ENCODE peak calls at places on chromosomes 5 and 9, in ten cellular contexts. B, W, R, P, I, E, Z, J, T and D are unnamed samples.

GRCh38 chr5:51731641-51732040 is 348.4 kb downstream of the ISL1 start:
- DNase-seq in B (no peak), W (no peak), R (no peak), P (no peak), I (no peak), E (no peak), Z (no peak), J (no peak), T (no peak), D (no peak)

GRCh38 chr5:38420691-38421395 is 135.6 kb downstream of the LIFR start:
- DNase-seq in B (peak), W (peak), R (peak), P (peak), I (peak), E (no peak), Z (no peak), J (peak), T (peak), D (peak)

GRCh38 chr5:89694026-89694540 is 715.5 kb downstream of the CETN3 start:
- DNase-seq in B (no peak), W (no peak), R (no peak), P (no peak), I (no peak), E (no peak), Z (no peak), J (no peak), T (no peak), D (no peak)

GRCh38 chr9:93017621-93018020 is 40.9 kb upstream of the SUSD3 start:
- DNase-seq in B (no peak), W (no peak), R (no peak), P (no peak), I (peak), E (peak), Z (no peak), J (no peak), T (no peak), D (no peak)

GRCh38 chr5:38130346-38130745 is 128.0 kb upstream of the EGFLAM start:
- DNase-seq in B (no peak), W (no peak), R (no peak), P (no peak), I (no peak), E (no peak), Z (no peak), J (no peak), T (no peak), D (no peak)

GRCh38 chr5:142748568-142749249 is 21.5 kb upstream of the ARHGAP26 start:
- DNase-seq in B (no peak), W (no peak), R (peak), P (no peak), I (no peak), E (no peak), Z (no peak), J (no peak), T (peak), D (peak)

GRCh38 chr9:93606187-93606586 is 29.8 kb downstream of the PHF2 start:
- DNase-seq in B (no peak), W (no peak), R (no peak), P (no peak), I (no peak), E (no peak), Z (no peak), J (no peak), T (no peak), D (no peak)

GRCh38 chr5:141510160-141510559 is 21.3 kb downstream of the PCDHGC5 start:
- DNase-seq in B (no peak), W (no peak), R (no peak), P (no peak), I (no peak), E (no peak), Z (no peak), J (no peak), T (no peak), D (peak)

GRCh38 chr9:77865385-77865784 is 166.2 kb downstream of the GNAQ start:
- DNase-seq in B (no peak), W (no peak), R (no peak), P (no peak), I (no peak), E (no peak), Z (no peak), J (no peak), T (no peak), D (no peak)

GRCh38 chr9:98785333-98785933 is 10.9 kb downstream of the ANKS6 start:
- DNase-seq in B (no peak), W (no peak), R (no peak), P (no peak), I (no peak), E (no peak), Z (no peak), J (no peak), T (no peak), D (no peak)

GRCh38 chr5:6715758-6716633 is 2.8 kb downstream of the TENT4A start:
- DNase-seq in B (no peak), W (no peak), R (peak), P (no peak), I (no peak), E (no peak), Z (no peak), J (no peak), T (no peak), D (no peak)

DNA sequence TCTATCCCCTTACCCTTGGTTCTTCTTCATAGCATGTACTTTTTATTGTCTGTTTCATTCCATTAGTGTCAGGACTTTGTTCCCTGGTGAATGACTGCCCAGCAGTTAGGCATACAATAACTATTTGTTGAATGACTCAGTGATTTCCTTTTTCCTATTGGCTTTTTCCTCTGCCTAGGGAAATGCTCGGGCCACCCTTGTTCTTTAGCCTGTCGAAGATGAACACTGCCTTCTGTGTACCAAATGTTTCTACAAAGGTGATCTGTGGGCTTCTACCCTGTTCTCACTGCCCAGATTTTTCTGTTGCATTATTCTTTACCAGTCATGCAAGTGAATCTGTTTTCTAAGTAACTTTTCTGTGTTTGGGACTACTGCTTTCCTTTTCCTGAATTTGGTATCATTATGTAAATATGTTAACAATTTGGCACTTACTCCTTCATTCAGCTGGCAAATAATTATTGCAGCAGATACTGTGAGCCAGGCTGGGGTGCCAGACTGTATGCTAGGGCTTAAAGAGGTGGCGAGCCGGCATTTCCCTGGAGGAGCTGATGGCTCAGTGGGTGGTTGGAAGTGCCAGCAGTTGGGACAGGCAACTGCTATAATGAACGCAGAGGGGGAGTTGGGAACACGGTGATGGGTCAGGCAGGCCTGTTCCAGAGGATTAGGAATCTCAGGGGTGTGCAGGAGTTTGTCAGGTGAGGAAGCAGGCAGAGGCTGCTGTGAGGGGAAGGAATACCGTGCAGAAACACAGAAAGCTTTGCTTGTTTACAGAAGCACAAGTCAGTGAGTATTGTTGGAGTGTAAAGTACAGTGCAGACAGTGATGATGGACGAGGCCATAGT is 30.6 kb downstream of the KDM4C start:
- DNase-seq in B (peak), W (no peak), R (no peak), P (peak), I (no peak), E (no peak), Z (no peak), J (no peak), T (peak), D (no peak)
- H3K4me3 ChIP-seq in B (no peak), W (no peak), R (no peak), P (peak), I (no peak), E (no peak), Z (no peak), J (no peak), T (peak), D (no peak)

DNA sequence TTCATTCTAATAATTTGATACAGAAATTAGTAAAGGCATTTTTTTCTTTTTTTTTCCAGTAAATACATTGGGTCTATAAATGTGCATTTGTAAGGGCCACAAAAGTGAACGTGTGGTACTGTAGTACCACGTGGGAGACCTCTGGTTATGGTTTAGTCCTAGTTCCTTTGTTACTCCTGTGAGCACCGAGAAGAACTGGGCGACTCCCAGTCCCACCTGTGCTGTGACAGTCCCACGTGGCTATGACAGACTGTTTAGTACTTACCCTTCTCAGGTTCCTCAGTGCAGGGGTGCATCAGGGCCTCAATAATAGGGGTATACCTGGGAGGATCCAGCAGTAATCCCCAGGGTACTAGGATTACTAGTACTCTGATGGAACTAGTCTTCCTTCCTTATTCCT is 49.3 kb downstream of the LRRC70 start:
- DNase-seq in B (no peak), W (no peak), R (peak), P (no peak), I (no peak), E (no peak), Z (no peak), J (no peak), T (no peak), D (no peak)
- H3K4me3 ChIP-seq in B (no peak), W (no peak), R (no peak), P (no peak), I (no peak), E (no peak), Z (no peak), J (no peak), T (no peak), D (no peak)

DNA sequence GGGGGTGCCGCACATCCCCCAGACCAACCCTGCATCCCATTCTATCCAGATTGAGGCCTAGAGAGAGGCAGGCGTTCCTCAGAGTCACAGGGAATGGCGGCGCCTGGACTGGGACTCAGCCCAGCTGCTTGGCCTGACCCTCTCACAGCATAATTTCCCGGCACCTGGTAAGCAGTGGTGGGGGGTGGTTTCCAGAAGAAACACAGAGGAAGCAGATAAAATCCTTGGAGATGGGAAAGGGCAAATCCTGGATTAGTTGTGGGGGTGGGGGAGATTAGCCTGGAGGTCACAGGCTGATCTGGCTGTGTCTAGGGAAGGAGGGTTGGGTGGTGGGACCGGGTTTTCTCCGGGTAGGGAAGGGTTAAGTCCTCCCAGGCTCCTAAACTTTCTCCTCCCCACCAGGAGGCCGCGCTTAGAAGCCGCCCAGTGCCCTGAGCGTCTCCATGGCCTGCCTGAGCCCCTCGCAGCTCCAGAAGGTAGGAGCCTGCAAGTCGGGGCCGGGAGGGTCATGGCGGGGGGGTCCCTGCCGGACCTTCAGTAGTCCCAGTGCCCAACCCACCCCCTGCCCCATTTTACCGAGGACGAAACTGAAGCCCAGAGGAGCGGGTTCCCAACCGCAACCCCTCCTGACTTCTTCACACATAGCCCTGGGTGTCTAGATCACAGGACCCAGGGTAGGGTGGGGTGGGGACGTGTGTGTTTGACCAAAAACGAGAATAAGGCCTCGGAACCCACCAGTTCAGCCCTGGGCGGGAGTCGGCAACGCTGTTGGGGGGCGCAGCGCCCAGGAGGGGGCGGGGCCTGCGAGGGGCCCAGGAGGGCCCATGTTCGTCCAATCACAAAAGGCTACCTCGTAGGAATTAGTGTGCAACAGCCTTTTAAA is 1.3 kb downstream of the PHYHD1 start:
- DNase-seq in B (peak), W (peak), R (no peak), P (no peak), I (peak), E (peak), Z (no peak), J (no peak), T (peak), D (no peak)
- H3K4me3 ChIP-seq in B (peak), W (peak), R (no peak), P (peak), I (peak), E (peak), Z (peak), J (peak), T (peak), D (no peak)

GRCh38 chr9:72952914-72953313 is at the start of gene ALDH1A1:
- DNase-seq in B (no peak), W (peak), R (no peak), P (no peak), I (peak), E (no peak), Z (no peak), J (no peak), T (no peak), D (no peak)
- H3K4me3 ChIP-seq in B (peak), W (peak), R (no peak), P (no peak), I (no peak), E (peak), Z (peak), J (peak), T (no peak), D (no peak)

GRCh38 chr9:135479469-135480052 is at the start of gene PPP1R26:
- DNase-seq in B (no peak), W (no peak), R (peak), P (no peak), I (peak), E (no peak), Z (no peak), J (no peak), T (no peak), D (no peak)

GRCh38 chr9:135480071-135480941 is 724 bp downstream of the PPP1R26 start:
- DNase-seq in B (peak), W (no peak), R (peak), P (no peak), I (peak), E (no peak), Z (no peak), J (no peak), T (peak), D (no peak)

GRCh38 chr9:135478858-135479468 is 619 bp upstream of the PPP1R26 start:
- DNase-seq in B (no peak), W (peak), R (peak), P (no peak), I (peak), E (no peak), Z (no peak), J (no peak), T (peak), D (no peak)

GRCh38 chr9:135482015-135482754 is 2.6 kb downstream of the PPP1R26 start:
- DNase-seq in B (no peak), W (no peak), R (no peak), P (no peak), I (no peak), E (no peak), Z (no peak), J (no peak), T (no peak), D (no peak)

GRCh38 chr9:135480942-135481315 is 1.3 kb downstream of the PPP1R26 start:
- DNase-seq in B (no peak), W (no peak), R (peak), P (no peak), I (no peak), E (no peak), Z (no peak), J (no peak), T (no peak), D (no peak)
- H3K4me3 ChIP-seq in B (peak), W (peak), R (peak), P (peak), I (peak), E (no peak), Z (peak), J (peak), T (peak), D (peak)

DNA sequence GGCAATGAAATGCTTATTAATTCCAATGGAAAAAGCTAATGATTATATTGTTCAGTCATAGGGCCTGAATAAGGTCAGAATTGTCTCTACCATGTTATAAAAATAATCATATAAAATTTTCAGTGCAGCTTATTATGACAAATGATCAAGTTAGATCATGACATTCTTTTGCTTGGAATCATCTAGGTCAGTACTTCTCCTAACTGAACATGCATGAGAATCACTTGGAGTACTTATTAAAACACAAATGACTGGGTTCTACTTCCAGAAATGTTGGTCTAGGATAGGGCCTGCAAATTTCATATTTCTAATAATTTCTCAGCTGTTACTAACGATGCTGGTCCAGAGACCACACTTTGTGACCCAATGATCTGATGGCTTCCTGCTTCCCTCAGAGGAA is 806.0 kb upstream of the ZNF608 start:
- DNase-seq in B (peak), W (no peak), R (no peak), P (peak), I (no peak), E (no peak), Z (no peak), J (no peak), T (peak), D (no peak)
- H3K4me3 ChIP-seq in B (no peak), W (no peak), R (no peak), P (no peak), I (no peak), E (no peak), Z (no peak), J (no peak), T (no peak), D (no peak)